ENCODE peak calls at places on chromosomes 3 and 15, in seven cellular contexts. G is stimulated activated CD8-positive, alpha-beta memory T cell treated with anti-CD3 and anti-CD28 coated beads, Interleukin-7, amount 100 ng/mL, for 1 hour; N is B cell; B is upper lobe of right lung; P is DMS153; A is thyroid gland; Q is PC-9. V is an unnamed sample.

GRCh38 chr15:33565099-33565498 is 254.3 kb downstream of the RYR3 start:
- DNase-seq in N (no peak), Q (peak), P (no peak), B (no peak), G (no peak), A (no peak), V (no peak)

GRCh38 chr3:97510795-97511194 is 253.8 kb upstream of the ARL6 start:
- DNase-seq in P (no peak), A (no peak), Q (no peak), B (no peak), N (no peak), G (no peak), V (peak)

GRCh38 chr3:170690133-170690981 is 104.5 kb upstream of the SLC7A14 start:
- DNase-seq in N (peak), Q (no peak), P (no peak), G (peak), B (peak), A (peak), V (peak)

GRCh38 chr15:69631005-69631404 is 178.4 kb downstream of the RPLP1 start:
- DNase-seq in G (no peak), Q (no peak), N (no peak), A (no peak), P (no peak), B (no peak), V (no peak)

GRCh38 chr3:165643433-165643824 is 193.8 kb downstream of the BCHE start:
- DNase-seq in P (peak), A (no peak), G (no peak), N (no peak), Q (peak), B (no peak), V (no peak)

GRCh38 chr3:52345521-52346110 is 29.5 kb downstream of the DNAH1 start:
- DNase-seq in A (no peak), P (no peak), G (no peak), N (no peak), B (no peak), Q (no peak), V (no peak)

GRCh38 chr3:139653582-139653981 is 24.2 kb downstream of the NMNAT3 start:
- DNase-seq in Q (no peak), N (no peak), B (no peak), G (no peak), A (no peak), P (no peak), V (no peak)

GRCh38 chr3:99413504-99413903 is 224.9 kb upstream of the COL8A1 start:
- DNase-seq in N (no peak), G (no peak), B (no peak), Q (no peak), P (no peak), A (no peak), V (no peak)

GRCh38 chr3:94011208-94011842 is 17.1 kb downstream of the STX19 start:
- DNase-seq in A (no peak), G (no peak), N (no peak), Q (no peak), P (no peak), B (no peak), V (no peak)

GRCh38 chr3:153173758-153174516 is 11.9 kb downstream of the RAP2B start:
- DNase-seq in Q (no peak), G (no peak), A (no peak), P (no peak), N (no peak), B (no peak), V (no peak)

V was measured in NCI-H510A.